ENCODE peak calls at places on chromosomes 13 and 19, in six cellular contexts. Y is MM.1S, P is GM23248, T is HCT116, W is PC-3, O is OCI-LY7. A is an unnamed sample.
A peak's percentile ranks its signal among the peaks of the same experiment; 100 is the strongest.

GRCh38 chr19:3100331-3100730 is 6.2 kb downstream of the GNA11 start:
- DNase-seq in Y (no peak), P (no peak), T (no peak), W (no peak), O (no peak), A (no peak)

GRCh38 chr19:16447015-16447384 is 24.8 kb downstream of the EPS15L1 start:
- DNase-seq in Y (no peak), P (peak; percentile 93), T (no peak), W (no peak), O (peak; percentile 81), A (peak; percentile 94)

GRCh38 chr19:33267706-33268105 is 34.6 kb downstream of the CEBPA start:
- DNase-seq in Y (no peak), P (no peak), T (no peak), W (no peak), O (no peak), A (no peak)

GRCh38 chr13:110272227-110272626 is 34.7 kb downstream of the COL4A1 start:
- DNase-seq in Y (no peak), P (no peak), T (no peak), W (no peak), O (no peak), A (no peak)

GRCh38 chr13:33633701-33634525 is 184.0 kb upstream of the RFC3 start:
- DNase-seq in Y (no peak), P (peak; percentile 19), T (no peak), W (peak; percentile 30), O (no peak), A (no peak)

GRCh38 chr19:28493881-28494280 is 719.1 kb downstream of the UQCRFS1 start:
- DNase-seq in Y (no peak), P (no peak), T (no peak), W (no peak), O (no peak), A (no peak)

GRCh38 chr19:42184401-42184861 is 33.0 kb downstream of the DEDD2 start:
- DNase-seq in Y (peak; percentile 67), P (peak; percentile 90), T (peak; percentile 64), W (peak; percentile 79), O (peak; percentile 82), A (peak; percentile 90)

GRCh38 chr13:113744197-113745000 is 14.6 kb upstream of the TMEM255B start:
- DNase-seq in Y (no peak), P (no peak), T (no peak), W (no peak), O (no peak), A (no peak)

GRCh38 chr19:48962029-48962848 is 2.9 kb upstream of the FTL start:
- DNase-seq in Y (peak; percentile 59), P (peak; percentile 59), T (no peak), W (peak; percentile 18), O (peak; percentile 83), A (peak; percentile 92)

GRCh38 chr13:32284927-32285632 is 30.1 kb downstream of the ZAR1L start:
- DNase-seq in Y (no peak), P (peak; percentile 63), T (peak; percentile 7), W (peak; percentile 82), O (no peak), A (no peak)

GRCh38 chr13:109743706-109744453 is 42.5 kb downstream of the IRS2 start:
- DNase-seq in Y (peak; percentile 65), P (peak; percentile 63), T (no peak), W (peak; percentile 87), O (peak; percentile 1), A (no peak)

GRCh38 chr13:21637296-21637695 is 33.3 kb upstream of the MICU2 start:
- DNase-seq in Y (peak; percentile 32), P (peak; percentile 24), T (peak; percentile 94), W (peak; percentile 96), O (no peak), A (no peak)

GRCh38 chr13:113093580-113094409 is 11.8 kb upstream of the F7 start:
- DNase-seq in Y (no peak), P (no peak), T (no peak), W (no peak), O (no peak), A (no peak)

GRCh38 chr19:19651076-19651475 is 7.6 kb upstream of the GMIP start:
- DNase-seq in Y (no peak), P (no peak), T (no peak), W (no peak), O (no peak), A (no peak)

GRCh38 chr19:19540707-19541515 is 2.8 kb downstream of the CILP2 start:
- DNase-seq in Y (no peak), P (peak; percentile 65), T (peak; percentile 93), W (peak; percentile 93), O (peak; percentile 78), A (peak; percentile 91)

GRCh38 chr13:75968103-75968838 is 332.1 kb downstream of the LMO7 start:
- DNase-seq in Y (no peak), P (peak; percentile 55), T (no peak), W (peak; percentile 84), O (no peak), A (no peak)

GRCh38 chr13:64505511-64505910 is 2724.6 kb downstream of the PCDH9 start:
- DNase-seq in Y (no peak), P (peak; percentile 52), T (no peak), W (peak; percentile 27), O (no peak), A (no peak)

GRCh38 chr13:71828117-71828516 is 38.9 kb downstream of the DACH1 start:
- DNase-seq in Y (peak; percentile 49), P (no peak), T (no peak), W (no peak), O (no peak), A (no peak)

GRCh38 chr19:54199401-54199800 is 1.3 kb upstream of the RPS9 start:
- DNase-seq in Y (no peak), P (no peak), T (no peak), W (no peak), O (no peak), A (no peak)

GRCh38 chr19:13094771-13095392 is 7.8 kb downstream of the LYL1 start:
- DNase-seq in Y (no peak), P (no peak), T (no peak), W (peak; percentile 50), O (peak; percentile 46), A (peak; percentile 55)

GRCh38 chr13:26482451-26483197 is 74.9 kb upstream of the WASF3 start:
- DNase-seq in Y (peak; percentile 75), P (peak; percentile 75), T (peak; percentile 76), W (peak; percentile 82), O (peak; percentile 87), A (peak; percentile 91)

GRCh38 chr19:17125728-17126677 is 50.4 kb downstream of the MYO9B start:
- DNase-seq in Y (no peak), P (peak; percentile 72), T (no peak), W (no peak), O (peak; percentile 67), A (peak; percentile 93)

GRCh38 chr13:114049026-114049425 is 75.2 kb upstream of the C13orf46 start:
- DNase-seq in Y (peak; percentile 90), P (no peak), T (no peak), W (no peak), O (peak; percentile 48), A (no peak)

GRCh38 chr19:46718157-46718933 is 1.4 kb upstream of the PRKD2 start:
- DNase-seq in Y (peak; percentile 87), P (peak; percentile 36), T (no peak), W (no peak), O (peak; percentile 85), A (peak; percentile 79)

GRCh38 chr13:49810464-49810824 is 18.0 kb upstream of the KPNA3 start:
- DNase-seq in Y (no peak), P (no peak), T (no peak), W (peak; percentile 20), O (no peak), A (no peak)

GRCh38 chr13:49807681-49808080 is 15.2 kb upstream of the KPNA3 start:
- DNase-seq in Y (no peak), P (no peak), T (no peak), W (no peak), O (no peak), A (no peak)

GRCh38 chr13:49811527-49811908 is 19.0 kb upstream of the KPNA3 start:
- DNase-seq in Y (no peak), P (no peak), T (no peak), W (no peak), O (no peak), A (no peak)

GRCh38 chr13:49812806-49813205 is 20.3 kb upstream of the KPNA3 start:
- DNase-seq in Y (no peak), P (no peak), T (no peak), W (no peak), O (no peak), A (no peak)

GRCh38 chr13:49810825-49811526 is 18.5 kb upstream of the KPNA3 start:
- DNase-seq in Y (no peak), P (peak; percentile 74), T (no peak), W (peak; percentile 36), O (no peak), A (no peak)
- H3K4me2 ChIP-seq in Y (no peak overlapping the region), P (peak overlapping the region; percentile 21), T (no peak overlapping the region), W (no peak overlapping the region), O (no peak overlapping the region), A (no peak overlapping the region)

DNA sequence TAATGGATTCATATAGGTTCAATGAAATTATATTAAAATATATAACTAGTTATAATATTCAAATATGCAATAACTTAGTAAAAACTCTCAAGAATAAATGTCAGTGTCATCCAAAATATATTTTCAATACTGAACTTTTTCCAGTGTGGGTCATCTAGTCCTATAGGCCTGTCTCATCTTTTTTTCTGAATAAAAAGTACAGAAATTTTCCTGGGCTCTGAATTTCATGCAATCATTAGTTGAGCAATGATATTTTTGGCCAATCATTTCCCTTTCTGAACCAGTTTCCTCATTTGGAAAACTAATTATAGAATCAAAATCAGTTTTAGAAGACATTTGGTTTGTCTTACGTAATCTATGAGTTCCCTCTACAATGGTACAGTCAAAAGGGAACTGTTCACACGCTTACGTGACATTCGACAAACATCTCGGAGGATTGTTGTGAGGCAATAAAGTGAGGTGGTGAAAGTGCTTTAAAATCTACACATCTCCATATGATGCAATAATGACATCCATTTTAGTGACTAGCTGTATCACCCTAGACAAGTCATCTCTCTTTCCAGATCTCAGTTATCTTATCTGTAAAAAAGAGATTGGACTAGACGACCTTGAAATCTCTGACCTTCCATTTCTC is 26.9 kb downstream of the FLT1 start:
- DNase-seq in Y (no peak), P (no peak), T (no peak), W (no peak), O (no peak), A (no peak)
- H3K9me2 ChIP-seq in Y (no peaks in the 10 kb centered on the region), P (no peaks in the 10 kb centered on the region), T (no peaks in the 10 kb centered on the region), W (no peaks in the 10 kb centered on the region), O (no peaks in the 10 kb centered on the region), A (no peaks in the 10 kb centered on the region)

GRCh38 chr13:36712290-36712689 is 38.5 kb downstream of the SERTM1 start:
- DNase-seq in Y (no peak), P (no peak), T (no peak), W (no peak), O (no peak), A (no peak)

GRCh38 chr13:36713842-36714241 is 40.0 kb downstream of the SERTM1 start:
- DNase-seq in Y (no peak), P (peak; percentile 16), T (no peak), W (peak; percentile 7), O (no peak), A (no peak)

GRCh38 chr13:36715841-36716240 is 42.0 kb downstream of the SERTM1 start:
- DNase-seq in Y (no peak), P (no peak), T (no peak), W (no peak), O (no peak), A (no peak)

GRCh38 chr13:36710396-36710795 is 36.6 kb downstream of the SERTM1 start:
- DNase-seq in Y (no peak), P (no peak), T (no peak), W (no peak), O (no peak), A (no peak)

GRCh38 chr13:36712785-36713184 is 39.0 kb downstream of the SERTM1 start:
- DNase-seq in Y (no peak), P (peak; percentile 75), T (no peak), W (peak; percentile 18), O (no peak), A (no peak)
- H3K4me2 ChIP-seq in Y (no peak overlapping the region), P (peak overlapping the region; percentile 81), T (no peak overlapping the region), W (no peak overlapping the region), O (no peak overlapping the region), A (no peak overlapping the region)

GRCh38 chr13:35879111-35879510 is 252.1 kb downstream of the DCLK1 start:
- DNase-seq in Y (peak; percentile 28), P (no peak), T (no peak), W (no peak), O (no peak), A (no peak)
- H3K9me2 ChIP-seq in Y (no peaks in the 10 kb centered on the region), P (no peaks in the 10 kb centered on the region), T (no peaks in the 10 kb centered on the region), W (no peaks in the 10 kb centered on the region), O (no peaks in the 10 kb centered on the region), A (no peaks in the 10 kb centered on the region)